ENCODE peak calls at places on chromosomes 7 and 10, in five cellular contexts. L, M, N, P and D are unnamed samples.

GRCh38 chr10:118568327-118568848 is 27.1 kb downstream of the PRLHR start:
- DNase-seq in L (no peak), M (peak; percentile 17), N (peak; percentile 25), P (peak; percentile 59), D (peak; percentile 71)

GRCh38 chr7:155141562-155141961 is 71.4 kb downstream of the HTR5A start:
- DNase-seq in L (no peak), M (no peak), N (no peak), P (no peak), D (no peak)

GRCh38 chr7:80918909-80919721 is at the start of gene SEMA3C:
- DNase-seq in L (peak; percentile 96), M (no peak), N (no peak), P (no peak), D (peak; percentile 86)

GRCh38 chr10:69959911-69960310 is 92.7 kb upstream of the MACROH2A2 start:
- DNase-seq in L (no peak), M (no peak), N (peak; percentile 34), P (no peak), D (no peak)

GRCh38 chr10:11243425-11244222 is 226.0 kb downstream of the CELF2 start:
- DNase-seq in L (no peak), M (no peak), N (no peak), P (no peak), D (no peak)

GRCh38 chr7:100353685-100354330 is 4.1 kb upstream of the PILRB start:
- DNase-seq in L (peak; percentile 57), M (no peak), N (no peak), P (peak; percentile 67), D (no peak)

GRCh38 chr10:114492351-114493037 is 88.2 kb upstream of the AFAP1L2 start:
- DNase-seq in L (no peak), M (no peak), N (no peak), P (no peak), D (peak; percentile 74)

GRCh38 chr7:70193514-70193913 is 595.2 kb downstream of the AUTS2 start:
- DNase-seq in L (no peak), M (no peak), N (no peak), P (no peak), D (peak; percentile 19)

GRCh38 chr7:4271716-4272015 is 410.4 kb upstream of the FOXK1 start:
- DNase-seq in L (no peak), M (no peak), N (no peak), P (no peak), D (no peak)

GRCh38 chr7:44289341-44290249 is 35.8 kb downstream of the CAMK2B start:
- DNase-seq in L (peak; percentile 46), M (no peak), N (no peak), P (peak; percentile 31), D (no peak)

GRCh38 chr10:22674215-22674930 is 40.0 kb downstream of the PIP4K2A start:
- DNase-seq in L (no peak), M (no peak), N (no peak), P (no peak), D (no peak)

GRCh38 chr10:129718548-129719414 is 245.3 kb downstream of the EBF3 start:
- DNase-seq in L (peak; percentile 43), M (no peak), N (peak; percentile 85), P (no peak), D (no peak)

GRCh38 chr7:38844952-38845563 is 63.9 kb downstream of the VPS41 start:
- DNase-seq in L (no peak), M (no peak), N (no peak), P (no peak), D (no peak)

GRCh38 chr7:116692599-116693308 is 20.8 kb downstream of the MET start:
- DNase-seq in L (no peak), M (no peak), N (no peak), P (no peak), D (peak; percentile 21)

GRCh38 chr10:33553951-33554571 is 219.6 kb upstream of the NRP1 start:
- DNase-seq in L (no peak), M (no peak), N (no peak), P (no peak), D (no peak)

GRCh38 chr10:97553575-97554100 is 18.9 kb upstream of the ANKRD2 start:
- DNase-seq in L (peak; percentile 82), M (peak; percentile 26), N (no peak), P (peak; percentile 67), D (peak; percentile 69)

GRCh38 chr7:125355899-125356298 is 426.3 kb upstream of the POT1 start:
- DNase-seq in L (no peak), M (peak; percentile 5), N (no peak), P (no peak), D (no peak)

GRCh38 chr7:157577061-157577460 is 240.3 kb downstream of the DNAJB6 start:
- DNase-seq in L (no peak), M (no peak), N (no peak), P (no peak), D (no peak)
- H3K27ac ChIP-seq in L (no peak overlapping the region), M (no peak overlapping the region), N (no peak overlapping the region), P (no peak overlapping the region), D (no peak overlapping the region)

GRCh38 chr10:79193694-79194382 is 125.1 kb downstream of the ZMIZ1 start:
- DNase-seq in L (no peak), M (no peak), N (no peak), P (no peak), D (no peak)
- H3K27ac ChIP-seq in L (peak overlapping the region; percentile 86), M (no peak overlapping the region), N (no peak overlapping the region), P (no peak overlapping the region), D (no peak overlapping the region)

DNA sequence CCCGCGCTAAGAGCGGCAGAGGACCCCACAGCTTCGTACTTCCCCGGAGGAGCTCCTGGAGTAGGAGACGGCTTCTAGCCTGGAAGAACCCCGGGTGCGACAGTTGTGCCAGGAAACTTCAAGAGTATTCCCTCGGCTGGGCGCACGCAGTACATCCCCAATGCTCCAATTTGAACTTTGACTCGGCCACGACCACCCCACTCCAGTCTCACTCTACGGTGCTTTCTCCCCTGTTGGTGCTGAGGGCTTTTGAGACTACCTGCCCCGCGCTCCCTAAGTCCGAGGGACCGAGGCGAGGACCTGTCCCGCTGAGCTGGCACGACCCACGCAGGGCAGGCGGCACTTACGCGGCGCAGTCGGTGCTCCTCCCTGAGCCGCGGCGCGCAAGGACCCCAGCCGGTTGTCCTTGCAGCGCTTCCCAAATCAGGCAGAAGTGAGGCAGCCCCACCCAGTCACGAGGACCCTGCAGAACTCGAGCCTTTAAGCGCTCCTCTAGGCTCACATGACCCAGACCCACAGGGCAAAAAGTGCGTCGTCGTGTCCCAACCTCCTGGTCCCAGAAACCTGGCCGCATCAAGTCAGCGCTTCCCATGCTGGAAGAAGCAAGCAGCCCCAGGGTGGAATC is at the start of gene CPVL:
- DNase-seq in L (peak; percentile 87), M (no peak), N (no peak), P (no peak), D (no peak)
- H3K27ac ChIP-seq in L (peak within 1 kb of the TSS; percentile 58), M (no peak within 1 kb of the TSS), N (peak within 1 kb of the TSS; percentile 35), P (peak within 1 kb of the TSS; percentile 24), D (no peak within 1 kb of the TSS)

GRCh38 chr7:74627699-74628411 is 29.7 kb upstream of the GTF2I start:
- DNase-seq in L (peak; percentile 74), M (no peak), N (no peak), P (no peak), D (no peak)
- H3K27ac ChIP-seq in L (peak overlapping the region; percentile 70), M (no peak overlapping the region), N (peak overlapping the region; percentile 47), P (no peak overlapping the region), D (no peak overlapping the region)